ENCODE peak calls at places on chromosomes 16 and 17, in ten cellular contexts. One of them, this sample, is unnamed.

GRCh38 chr17:79369532-79369931 is 241.3 kb downstream of the RBFOX3 start:
- DNase-seq in activated T-helper 2 cell treated with anti-CD3 and anti-CD28 coated beads, Interferon-gamma antibody, Interleukin-2, Interleukin-4, amounts not matched to agents 10 μg/mL and 5 μg/mL and 100 μg/mL, durations not matched to agents 14 hours and 24 hours and 36 hours: no peak
- DNase-seq in PC-9: no peak
- DNase-seq in activated CD4-positive, alpha-beta T cell treated with anti-CD3 and anti-CD28 coated beads for 24 hours: no peak
- DNase-seq in BJ: no peak
- DNase-seq in left ventricle myocardium inferior: no peak
- DNase-seq in sigmoid colon: no peak
- DNase-seq in GM23248: no peak
- DNase-seq in Kasumi-1: no peak
- DNase-seq in upper lobe of right lung: no peak
- DNase-seq in this sample: no peak

GRCh38 chr17:9409026-9409425 is 166.6 kb downstream of the STX8 start:
- DNase-seq in activated T-helper 2 cell treated with anti-CD3 and anti-CD28 coated beads, Interferon-gamma antibody, Interleukin-2, Interleukin-4, amounts not matched to agents 10 μg/mL and 5 μg/mL and 100 μg/mL, durations not matched to agents 14 hours and 24 hours and 36 hours: no peak
- DNase-seq in PC-9: peak; percentile 44
- DNase-seq in activated CD4-positive, alpha-beta T cell treated with anti-CD3 and anti-CD28 coated beads for 24 hours: no peak
- DNase-seq in BJ: no peak
- DNase-seq in left ventricle myocardium inferior: no peak
- DNase-seq in sigmoid colon: no peak
- DNase-seq in GM23248: no peak
- DNase-seq in Kasumi-1: no peak
- DNase-seq in upper lobe of right lung: no peak
- DNase-seq in this sample: no peak

GRCh38 chr16:19021747-19022146 is 38.0 kb downstream of the TMC7 start:
- DNase-seq in activated T-helper 2 cell treated with anti-CD3 and anti-CD28 coated beads, Interferon-gamma antibody, Interleukin-2, Interleukin-4, amounts not matched to agents 10 μg/mL and 5 μg/mL and 100 μg/mL, durations not matched to agents 14 hours and 24 hours and 36 hours: no peak
- DNase-seq in PC-9: no peak
- DNase-seq in activated CD4-positive, alpha-beta T cell treated with anti-CD3 and anti-CD28 coated beads for 24 hours: no peak
- DNase-seq in BJ: no peak
- DNase-seq in left ventricle myocardium inferior: no peak
- DNase-seq in sigmoid colon: no peak
- DNase-seq in GM23248: no peak
- DNase-seq in Kasumi-1: no peak
- DNase-seq in upper lobe of right lung: no peak
- DNase-seq in this sample: no peak

GRCh38 chr17:78973792-78974520 is 5.8 kb downstream of the LGALS3BP start:
- DNase-seq in activated T-helper 2 cell treated with anti-CD3 and anti-CD28 coated beads, Interferon-gamma antibody, Interleukin-2, Interleukin-4, amounts not matched to agents 10 μg/mL and 5 μg/mL and 100 μg/mL, durations not matched to agents 14 hours and 24 hours and 36 hours: no peak
- DNase-seq in PC-9: no peak
- DNase-seq in activated CD4-positive, alpha-beta T cell treated with anti-CD3 and anti-CD28 coated beads for 24 hours: no peak
- DNase-seq in BJ: no peak
- DNase-seq in left ventricle myocardium inferior: no peak
- DNase-seq in sigmoid colon: no peak
- DNase-seq in GM23248: no peak
- DNase-seq in Kasumi-1: no peak
- DNase-seq in upper lobe of right lung: no peak
- DNase-seq in this sample: no peak

GRCh38 chr16:10579965-10580918 is at the start of gene EMP2:
- DNase-seq in activated T-helper 2 cell treated with anti-CD3 and anti-CD28 coated beads, Interferon-gamma antibody, Interleukin-2, Interleukin-4, amounts not matched to agents 10 μg/mL and 5 μg/mL and 100 μg/mL, durations not matched to agents 14 hours and 24 hours and 36 hours: no peak
- DNase-seq in PC-9: peak; percentile 56
- DNase-seq in activated CD4-positive, alpha-beta T cell treated with anti-CD3 and anti-CD28 coated beads for 24 hours: no peak
- DNase-seq in BJ: no peak
- DNase-seq in left ventricle myocardium inferior: peak; percentile 88
- DNase-seq in sigmoid colon: peak; percentile 93
- DNase-seq in GM23248: peak; percentile 92
- DNase-seq in Kasumi-1: no peak
- DNase-seq in upper lobe of right lung: peak; percentile 93
- DNase-seq in this sample: peak; percentile 67

GRCh38 chr17:1644493-1645206 is 882 bp downstream of the SCARF1 start:
- DNase-seq in activated T-helper 2 cell treated with anti-CD3 and anti-CD28 coated beads, Interferon-gamma antibody, Interleukin-2, Interleukin-4, amounts not matched to agents 10 μg/mL and 5 μg/mL and 100 μg/mL, durations not matched to agents 14 hours and 24 hours and 36 hours: no peak
- DNase-seq in PC-9: no peak
- DNase-seq in activated CD4-positive, alpha-beta T cell treated with anti-CD3 and anti-CD28 coated beads for 24 hours: peak; percentile 11
- DNase-seq in BJ: no peak
- DNase-seq in left ventricle myocardium inferior: no peak
- DNase-seq in sigmoid colon: no peak
- DNase-seq in GM23248: peak; percentile 66
- DNase-seq in Kasumi-1: no peak
- DNase-seq in upper lobe of right lung: no peak
- DNase-seq in this sample: peak; percentile 45

GRCh38 chr17:14859521-14859920 is 405.6 kb downstream of the PMP22 start:
- DNase-seq in activated T-helper 2 cell treated with anti-CD3 and anti-CD28 coated beads, Interferon-gamma antibody, Interleukin-2, Interleukin-4, amounts not matched to agents 10 μg/mL and 5 μg/mL and 100 μg/mL, durations not matched to agents 14 hours and 24 hours and 36 hours: no peak
- DNase-seq in PC-9: no peak
- DNase-seq in activated CD4-positive, alpha-beta T cell treated with anti-CD3 and anti-CD28 coated beads for 24 hours: no peak
- DNase-seq in BJ: peak; percentile 85
- DNase-seq in left ventricle myocardium inferior: no peak
- DNase-seq in sigmoid colon: no peak
- DNase-seq in GM23248: peak; percentile 16
- DNase-seq in Kasumi-1: no peak
- DNase-seq in upper lobe of right lung: no peak
- DNase-seq in this sample: no peak

GRCh38 chr16:71846443-71846842 is 667 bp downstream of the ATXN1L start:
- DNase-seq in activated T-helper 2 cell treated with anti-CD3 and anti-CD28 coated beads, Interferon-gamma antibody, Interleukin-2, Interleukin-4, amounts not matched to agents 10 μg/mL and 5 μg/mL and 100 μg/mL, durations not matched to agents 14 hours and 24 hours and 36 hours: peak; percentile 16
- DNase-seq in PC-9: no peak
- DNase-seq in activated CD4-positive, alpha-beta T cell treated with anti-CD3 and anti-CD28 coated beads for 24 hours: no peak
- DNase-seq in BJ: no peak
- DNase-seq in left ventricle myocardium inferior: no peak
- DNase-seq in sigmoid colon: peak; percentile 66
- DNase-seq in GM23248: peak; percentile 69
- DNase-seq in Kasumi-1: no peak
- DNase-seq in upper lobe of right lung: no peak
- DNase-seq in this sample: no peak

GRCh38 chr17:15981646-15982580 is 17.6 kb downstream of the ZSWIM7 start:
- DNase-seq in activated T-helper 2 cell treated with anti-CD3 and anti-CD28 coated beads, Interferon-gamma antibody, Interleukin-2, Interleukin-4, amounts not matched to agents 10 μg/mL and 5 μg/mL and 100 μg/mL, durations not matched to agents 14 hours and 24 hours and 36 hours: no peak
- DNase-seq in PC-9: peak; percentile 79
- DNase-seq in activated CD4-positive, alpha-beta T cell treated with anti-CD3 and anti-CD28 coated beads for 24 hours: no peak
- DNase-seq in BJ: no peak
- DNase-seq in left ventricle myocardium inferior: no peak
- DNase-seq in sigmoid colon: no peak
- DNase-seq in GM23248: peak; percentile 53
- DNase-seq in Kasumi-1: no peak
- DNase-seq in upper lobe of right lung: no peak
- DNase-seq in this sample: no peak

GRCh38 chr17:48443712-48444111 is 13.7 kb upstream of the SKAP1 start:
- DNase-seq in activated T-helper 2 cell treated with anti-CD3 and anti-CD28 coated beads, Interferon-gamma antibody, Interleukin-2, Interleukin-4, amounts not matched to agents 10 μg/mL and 5 μg/mL and 100 μg/mL, durations not matched to agents 14 hours and 24 hours and 36 hours: no peak
- DNase-seq in PC-9: no peak
- DNase-seq in activated CD4-positive, alpha-beta T cell treated with anti-CD3 and anti-CD28 coated beads for 24 hours: no peak
- DNase-seq in BJ: no peak
- DNase-seq in left ventricle myocardium inferior: no peak
- DNase-seq in sigmoid colon: no peak
- DNase-seq in GM23248: no peak
- DNase-seq in Kasumi-1: no peak
- DNase-seq in upper lobe of right lung: no peak
- DNase-seq in this sample: no peak

GRCh38 chr17:44362964-44363612 is 565 bp downstream of the FAM171A2 start:
- DNase-seq in activated T-helper 2 cell treated with anti-CD3 and anti-CD28 coated beads, Interferon-gamma antibody, Interleukin-2, Interleukin-4, amounts not matched to agents 10 μg/mL and 5 μg/mL and 100 μg/mL, durations not matched to agents 14 hours and 24 hours and 36 hours: no peak
- DNase-seq in PC-9: no peak
- DNase-seq in activated CD4-positive, alpha-beta T cell treated with anti-CD3 and anti-CD28 coated beads for 24 hours: no peak
- DNase-seq in BJ: no peak
- DNase-seq in left ventricle myocardium inferior: no peak
- DNase-seq in sigmoid colon: no peak
- DNase-seq in GM23248: peak; percentile 53
- DNase-seq in Kasumi-1: no peak
- DNase-seq in upper lobe of right lung: peak; percentile 64
- DNase-seq in this sample: no peak

GRCh38 chr17:71496552-71496951 is 624.3 kb upstream of the SOX9 start:
- DNase-seq in activated T-helper 2 cell treated with anti-CD3 and anti-CD28 coated beads, Interferon-gamma antibody, Interleukin-2, Interleukin-4, amounts not matched to agents 10 μg/mL and 5 μg/mL and 100 μg/mL, durations not matched to agents 14 hours and 24 hours and 36 hours: no peak
- DNase-seq in PC-9: no peak
- DNase-seq in activated CD4-positive, alpha-beta T cell treated with anti-CD3 and anti-CD28 coated beads for 24 hours: no peak
- DNase-seq in BJ: no peak
- DNase-seq in left ventricle myocardium inferior: no peak
- DNase-seq in sigmoid colon: no peak
- DNase-seq in GM23248: peak; percentile 83
- DNase-seq in Kasumi-1: no peak
- DNase-seq in upper lobe of right lung: no peak
- DNase-seq in this sample: peak; percentile 23

GRCh38 chr16:8808613-8809353 is 11.1 kb downstream of the PMM2 start:
- DNase-seq in activated T-helper 2 cell treated with anti-CD3 and anti-CD28 coated beads, Interferon-gamma antibody, Interleukin-2, Interleukin-4, amounts not matched to agents 10 μg/mL and 5 μg/mL and 100 μg/mL, durations not matched to agents 14 hours and 24 hours and 36 hours: no peak
- DNase-seq in PC-9: no peak
- DNase-seq in activated CD4-positive, alpha-beta T cell treated with anti-CD3 and anti-CD28 coated beads for 24 hours: no peak
- DNase-seq in BJ: no peak
- DNase-seq in left ventricle myocardium inferior: no peak
- DNase-seq in sigmoid colon: no peak
- DNase-seq in GM23248: no peak
- DNase-seq in Kasumi-1: no peak
- DNase-seq in upper lobe of right lung: no peak
- DNase-seq in this sample: no peak

GRCh38 chr16:74709477-74709877 is 8.8 kb upstream of the MLKL start:
- DNase-seq in activated T-helper 2 cell treated with anti-CD3 and anti-CD28 coated beads, Interferon-gamma antibody, Interleukin-2, Interleukin-4, amounts not matched to agents 10 μg/mL and 5 μg/mL and 100 μg/mL, durations not matched to agents 14 hours and 24 hours and 36 hours: peak; percentile 68
- DNase-seq in PC-9: peak; percentile 81
- DNase-seq in activated CD4-positive, alpha-beta T cell treated with anti-CD3 and anti-CD28 coated beads for 24 hours: peak; percentile 77
- DNase-seq in BJ: peak; percentile 15
- DNase-seq in left ventricle myocardium inferior: peak; percentile 68
- DNase-seq in sigmoid colon: peak; percentile 85
- DNase-seq in GM23248: peak; percentile 75
- DNase-seq in Kasumi-1: peak; percentile 78
- DNase-seq in upper lobe of right lung: peak; percentile 89
- DNase-seq in this sample: peak; percentile 58